ENCODE peak calls at places on chromosomes 16 and 17, in five cellular contexts. A, K, C, S and X are unnamed samples.

GRCh38 chr17:55037828-55038227 is 69.3 kb downstream of the STXBP4 start:
- DNase-seq in A (no peak), K (no peak), C (no peak), S (no peak), X (no peak)

GRCh38 chr17:46943511-46944393 is 20.8 kb downstream of the GOSR2 start:
- DNase-seq in A (no peak), K (no peak), C (no peak), S (peak), X (peak)

GRCh38 chr17:78256705-78257559 is 25.5 kb downstream of the TMEM235 start:
- DNase-seq in A (no peak), K (no peak), C (no peak), S (no peak), X (no peak)

GRCh38 chr16:31403590-31404352 is 10.6 kb downstream of the ITGAD start:
- DNase-seq in A (no peak), K (no peak), C (no peak), S (no peak), X (no peak)

GRCh38 chr17:12288007-12288406 is 267.3 kb downstream of the MAP2K4 start:
- DNase-seq in A (no peak), K (no peak), C (no peak), S (no peak), X (no peak)

GRCh38 chr17:82023447-82024241 is 539 bp downstream of the LRRC45 start:
- DNase-seq in A (no peak), K (no peak), C (no peak), S (peak), X (no peak)

GRCh38 chr16:31200821-31201510 is 1.6 kb downstream of the PYCARD start:
- DNase-seq in A (no peak), K (no peak), C (no peak), S (no peak), X (peak)

GRCh38 chr17:57810740-57811632 is 38.9 kb downstream of the MRPS23 start:
- DNase-seq in A (no peak), K (peak), C (no peak), S (no peak), X (no peak)

GRCh38 chr17:78793968-78794367 is 11.9 kb upstream of the CYTH1 start:
- DNase-seq in A (no peak), K (no peak), C (no peak), S (no peak), X (no peak)

GRCh38 chr17:4902540-4902939 is 358 bp downstream of the CHRNE start:
- DNase-seq in A (no peak), K (no peak), C (no peak), S (no peak), X (no peak)

GRCh38 chr17:72514321-72514861 is 393.6 kb downstream of the SOX9 start:
- DNase-seq in A (no peak), K (no peak), C (no peak), S (no peak), X (no peak)

GRCh38 chr17:7004398-7005253 is 7.8 kb upstream of the RNASEK start:
- DNase-seq in A (no peak), K (no peak), C (no peak), S (peak), X (peak)

GRCh38 chr17:31235110-31235509 is 61.9 kb downstream of the OMG start:
- DNase-seq in A (no peak), K (no peak), C (no peak), S (no peak), X (no peak)

GRCh38 chr17:71412803-71413202 is 708.0 kb upstream of the SOX9 start:
- DNase-seq in A (no peak), K (no peak), C (no peak), S (no peak), X (peak)

GRCh38 chr16:10658943-10659342 is 35.8 kb downstream of the TEKT5 start:
- DNase-seq in A (no peak), K (no peak), C (no peak), S (no peak), X (no peak)

GRCh38 chr17:80423536-80424225 is 8.7 kb downstream of the ENDOV start:
- DNase-seq in A (no peak), K (no peak), C (no peak), S (no peak), X (no peak)

GRCh38 chr17:47914296-47914948 is 18.4 kb downstream of the SP2 start:
- DNase-seq in A (no peak), K (no peak), C (no peak), S (no peak), X (no peak)

GRCh38 chr16:53848277-53848942 is 144.5 kb downstream of the FTO start:
- DNase-seq in A (no peak), K (no peak), C (no peak), S (no peak), X (no peak)

GRCh38 chr17:29778936-29779811 is 150.9 kb downstream of the SSH2 start:
- DNase-seq in A (no peak), K (peak), C (peak), S (peak), X (peak)

GRCh38 chr17:62678214-62678919 is 50.9 kb downstream of the MRC2 start:
- DNase-seq in A (no peak), K (no peak), C (no peak), S (no peak), X (no peak)

GRCh38 chr17:68766640-68767039 is 165.5 kb upstream of the FAM20A start:
- DNase-seq in A (no peak), K (no peak), C (no peak), S (no peak), X (no peak)

GRCh38 chr17:81858967-81859905 is 1.1 kb downstream of the P4HB start:
- DNase-seq in A (no peak), K (no peak), C (no peak), S (no peak), X (no peak)

GRCh38 chr17:57278740-57279387 is 22.5 kb downstream of the MSI2 start:
- DNase-seq in A (no peak), K (no peak), C (no peak), S (no peak), X (no peak)

GRCh38 chr17:32492648-32493289 is 6.0 kb downstream of the CDK5R1 start:
- DNase-seq in A (no peak), K (no peak), C (no peak), S (no peak), X (no peak)

GRCh38 chr16:88591577-88592021 is 21.4 kb downstream of the ZC3H18 start:
- DNase-seq in A (no peak), K (no peak), C (peak), S (no peak), X (no peak)

GRCh38 chr17:69523252-69523861 is 108.9 kb downstream of the MAP2K6 start:
- DNase-seq in A (no peak), K (no peak), C (no peak), S (peak), X (peak)

GRCh38 chr17:48006936-48007703 is 30.5 kb downstream of the COPZ2 start:
- DNase-seq in A (no peak), K (no peak), C (no peak), S (no peak), X (no peak)

GRCh38 chr17:77696720-77697460 is 261.6 kb upstream of the TNRC6C start:
- DNase-seq in A (no peak), K (no peak), C (no peak), S (peak), X (no peak)

GRCh38 chr17:53061446-53061845 is 761.3 kb upstream of the KIF2B start:
- DNase-seq in A (no peak), K (no peak), C (no peak), S (peak), X (no peak)

GRCh38 chr16:89822188-89823086 is 5.8 kb upstream of the SPIRE2 start:
- DNase-seq in A (no peak), K (no peak), C (no peak), S (no peak), X (no peak)

GRCh38 chr17:8109669-8110455 is 8.5 kb downstream of the ALOXE3 start:
- DNase-seq in A (peak), K (peak), C (no peak), S (peak), X (no peak)

GRCh38 chr17:37562016-37562745 is 47.0 kb downstream of the SYNRG start:
- DNase-seq in A (no peak), K (no peak), C (no peak), S (peak), X (no peak)

GRCh38 chr17:9220466-9221230 is 199.3 kb downstream of the NTN1 start:
- DNase-seq in A (no peak), K (no peak), C (no peak), S (no peak), X (no peak)

GRCh38 chr16:27402964-27403600 is 1.1 kb downstream of the IL21R start:
- DNase-seq in A (no peak), K (no peak), C (no peak), S (no peak), X (no peak)

DNA sequence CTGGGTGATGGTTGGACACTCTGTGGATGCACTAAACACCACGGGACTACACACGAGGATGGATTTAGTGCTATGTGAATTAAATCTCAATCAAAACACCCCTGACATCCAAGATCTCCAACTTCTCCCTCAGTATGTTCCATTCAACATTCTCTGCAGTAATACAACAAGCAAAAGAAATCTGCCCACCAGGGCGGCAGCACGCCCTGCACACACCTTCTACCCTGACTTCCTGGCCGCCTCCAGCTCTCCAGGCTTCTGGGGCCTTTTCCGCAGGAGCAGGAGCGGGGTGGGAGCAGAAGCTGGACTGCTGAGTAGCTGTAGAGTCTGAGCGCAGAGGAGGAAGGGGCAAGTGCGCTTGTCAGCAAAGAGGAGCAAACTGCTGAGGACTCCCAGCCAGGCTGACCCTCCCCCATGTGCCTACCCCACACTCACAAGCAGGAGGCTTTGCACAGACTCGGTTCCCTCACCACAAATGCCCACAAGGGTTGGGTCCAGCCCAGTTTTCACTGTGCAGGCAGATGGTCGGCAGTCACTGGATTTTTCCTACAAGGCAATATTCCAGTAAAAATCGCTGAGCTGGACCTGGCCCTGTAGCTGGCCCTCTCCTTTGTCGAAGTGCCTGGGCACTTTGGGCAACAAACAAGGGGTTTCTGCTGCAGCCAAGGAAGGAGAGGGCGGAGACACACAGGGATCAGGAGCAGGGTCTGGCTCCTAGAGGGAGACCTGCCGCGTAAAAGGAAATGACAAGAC is 22.8 kb downstream of the ZDHHC7 start:
- DNase-seq in A (peak), K (no peak), C (no peak), S (no peak), X (no peak)
- TF ChIP-seq CTCF in A (no peak), K (no peak), C (no peak), S (peak), X (peak)

GRCh38 chr16:70251651-70252354 is at the start of gene EXOSC6:
- DNase-seq in A (peak), K (peak), C (peak), S (peak), X (peak)

GRCh38 chr16:70254095-70254964 is 2.6 kb upstream of the EXOSC6 start:
- DNase-seq in A (no peak), K (no peak), C (no peak), S (peak), X (no peak)

GRCh38 chr16:70253291-70254094 is 1.8 kb upstream of the EXOSC6 start:
- DNase-seq in A (peak), K (no peak), C (no peak), S (peak), X (peak)

GRCh38 chr16:70250748-70251650 is 741 bp downstream of the EXOSC6 start:
- DNase-seq in A (peak), K (peak), C (no peak), S (peak), X (peak)

DNA sequence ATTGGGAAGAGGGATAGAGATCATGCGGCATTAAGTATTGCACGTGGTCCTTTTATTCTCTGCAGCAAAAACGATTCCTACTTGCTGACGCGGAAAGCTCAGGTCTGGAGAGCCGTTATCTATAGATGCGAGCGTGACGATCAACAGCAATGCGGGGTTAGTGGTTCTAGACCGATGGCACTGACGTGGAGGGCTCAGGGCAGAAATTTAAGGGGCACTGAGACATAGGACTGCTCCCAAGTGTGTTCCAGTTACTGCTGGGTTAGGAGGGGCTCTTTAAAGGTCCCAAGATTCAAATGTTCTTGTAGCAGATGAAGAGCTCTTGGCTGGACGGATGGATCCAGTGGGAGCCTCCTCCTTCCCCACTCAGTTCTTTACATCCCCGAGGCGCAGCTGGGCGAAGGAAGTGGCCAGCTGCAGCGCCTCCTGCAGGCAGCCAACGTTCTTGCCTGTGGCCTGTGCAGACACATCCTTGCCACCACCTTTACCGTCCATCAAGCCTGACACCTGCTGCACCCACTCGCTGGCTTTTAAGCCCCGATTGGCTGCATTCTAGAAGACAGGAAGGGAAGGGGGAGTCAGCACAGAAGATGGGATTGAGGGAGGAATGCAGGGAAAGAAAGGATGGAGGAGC is 732 bp upstream of the EXOSC6 start:
- DNase-seq in A (no peak), K (no peak), C (no peak), S (peak), X (no peak)
- TF ChIP-seq CTCF in A (no peak), K (no peak), C (no peak), S (peak), X (peak)

GRCh38 chr16:29988346-29989075 is 6.9 kb downstream of the HIRIP3 start:
- DNase-seq in A (no peak), K (no peak), C (no peak), S (no peak), X (no peak)
- TF ChIP-seq CTCF in A (no peak), K (no peak), C (no peak), S (no peak), X (no peak)

GRCh38 chr16:70795513-70795912 is 5.4 kb downstream of the VAC14 start:
- DNase-seq in A (no peak), K (no peak), C (no peak), S (no peak), X (no peak)
- TF ChIP-seq CTCF in A (no peak), K (no peak), C (no peak), S (no peak), X (no peak)

GRCh38 chr17:16467044-16467443 is 24.9 kb downstream of the LRRC75A start:
- DNase-seq in A (no peak), K (no peak), C (no peak), S (no peak), X (no peak)
- TF ChIP-seq CTCF in A (no peak), K (no peak), C (no peak), S (no peak), X (no peak)

GRCh38 chr17:16417896-16418683 is 2.7 kb downstream of the TRPV2 start:
- DNase-seq in A (no peak), K (no peak), C (no peak), S (no peak), X (no peak)

GRCh38 chr17:16419074-16419928 is 3.9 kb downstream of the TRPV2 start:
- DNase-seq in A (no peak), K (no peak), C (no peak), S (no peak), X (peak)

GRCh38 chr17:16417399-16417798 is 2.0 kb downstream of the TRPV2 start:
- DNase-seq in A (no peak), K (no peak), C (no peak), S (no peak), X (no peak)

GRCh38 chr17:16418684-16419066 is 3.3 kb downstream of the TRPV2 start:
- DNase-seq in A (no peak), K (no peak), C (no peak), S (no peak), X (no peak)

GRCh38 chr17:16415031-16415924 is at the start of gene TRPV2:
- DNase-seq in A (no peak), K (peak), C (no peak), S (peak), X (no peak)
- TF ChIP-seq CTCF in A (no peak), K (no peak), C (no peak), S (peak), X (peak)